ENCODE peak calls at places on chromosome 22, in five cellular contexts. One of them, this sample, is unnamed.

GRCh38 chr22:44753189-44754042 is 1.0 kb downstream of the ARHGAP8 start:
- DNase-seq in stimulated activated naive CD8-positive, alpha-beta T cell treated with anti-CD3 and anti-CD28 coated beads, Interleukin-15, Interleukin-2, amounts not matched to agents 100 U/mL and 50 U/mL, for 24 hours: no peak
- DNase-seq in NCI-H748 treated with DMSO at 0.1 percent for 48 hours: no peak
- DNase-seq in hypothalamus: no peak
- DNase-seq in activated CD8-positive, alpha-beta memory T cell treated with anti-CD3 and anti-CD28 coated beads for 1 hour: no peak
- DNase-seq in this sample: no peak

GRCh38 chr22:35032571-35032970 is 33.4 kb upstream of the ISX start:
- DNase-seq in activated CD8-positive, alpha-beta memory T cell treated with anti-CD3 and anti-CD28 coated beads for 1 hour: no peak
- DNase-seq in NCI-H748 treated with DMSO at 0.1 percent for 48 hours: no peak
- DNase-seq in hypothalamus: no peak
- DNase-seq in stimulated activated naive CD8-positive, alpha-beta T cell treated with anti-CD3 and anti-CD28 coated beads, Interleukin-15, Interleukin-2, amounts not matched to agents 100 U/mL and 50 U/mL, for 24 hours: no peak
- DNase-seq in this sample: no peak

GRCh38 chr22:25068701-25069100 is 116.2 kb downstream of the KIAA1671 start:
- DNase-seq in activated CD8-positive, alpha-beta memory T cell treated with anti-CD3 and anti-CD28 coated beads for 1 hour: no peak
- DNase-seq in hypothalamus: no peak
- DNase-seq in stimulated activated naive CD8-positive, alpha-beta T cell treated with anti-CD3 and anti-CD28 coated beads, Interleukin-15, Interleukin-2, amounts not matched to agents 100 U/mL and 50 U/mL, for 24 hours: peak; percentile 54
- DNase-seq in NCI-H748 treated with DMSO at 0.1 percent for 48 hours: no peak
- DNase-seq in this sample: no peak

GRCh38 chr22:25134028-25134427 is 65.6 kb upstream of the CRYBB3 start:
- DNase-seq in hypothalamus: no peak
- DNase-seq in activated CD8-positive, alpha-beta memory T cell treated with anti-CD3 and anti-CD28 coated beads for 1 hour: no peak
- DNase-seq in stimulated activated naive CD8-positive, alpha-beta T cell treated with anti-CD3 and anti-CD28 coated beads, Interleukin-15, Interleukin-2, amounts not matched to agents 100 U/mL and 50 U/mL, for 24 hours: no peak
- DNase-seq in NCI-H748 treated with DMSO at 0.1 percent for 48 hours: peak; percentile 40
- DNase-seq in this sample: no peak

GRCh38 chr22:37259540-37260029 is 15.5 kb upstream of the RAC2 start:
- DNase-seq in activated CD8-positive, alpha-beta memory T cell treated with anti-CD3 and anti-CD28 coated beads for 1 hour: no peak
- DNase-seq in hypothalamus: no peak
- DNase-seq in NCI-H748 treated with DMSO at 0.1 percent for 48 hours: no peak
- DNase-seq in stimulated activated naive CD8-positive, alpha-beta T cell treated with anti-CD3 and anti-CD28 coated beads, Interleukin-15, Interleukin-2, amounts not matched to agents 100 U/mL and 50 U/mL, for 24 hours: no peak
- DNase-seq in this sample: no peak

GRCh38 chr22:48647606-48648515 is 1179.8 kb downstream of the BRD1 start:
- DNase-seq in activated CD8-positive, alpha-beta memory T cell treated with anti-CD3 and anti-CD28 coated beads for 1 hour: no peak
- DNase-seq in stimulated activated naive CD8-positive, alpha-beta T cell treated with anti-CD3 and anti-CD28 coated beads, Interleukin-15, Interleukin-2, amounts not matched to agents 100 U/mL and 50 U/mL, for 24 hours: no peak
- DNase-seq in NCI-H748 treated with DMSO at 0.1 percent for 48 hours: no peak
- DNase-seq in hypothalamus: no peak
- DNase-seq in this sample: no peak

GRCh38 chr22:42868751-42869251 is 11.7 kb upstream of the ARFGAP3 start:
- DNase-seq in stimulated activated naive CD8-positive, alpha-beta T cell treated with anti-CD3 and anti-CD28 coated beads, Interleukin-15, Interleukin-2, amounts not matched to agents 100 U/mL and 50 U/mL, for 24 hours: no peak
- DNase-seq in NCI-H748 treated with DMSO at 0.1 percent for 48 hours: no peak
- DNase-seq in activated CD8-positive, alpha-beta memory T cell treated with anti-CD3 and anti-CD28 coated beads for 1 hour: no peak
- DNase-seq in hypothalamus: no peak
- DNase-seq in this sample: no peak

GRCh38 chr22:39607093-39607492 is 36.5 kb downstream of the CACNA1I start:
- DNase-seq in hypothalamus: no peak
- DNase-seq in activated CD8-positive, alpha-beta memory T cell treated with anti-CD3 and anti-CD28 coated beads for 1 hour: no peak
- DNase-seq in NCI-H748 treated with DMSO at 0.1 percent for 48 hours: no peak
- DNase-seq in stimulated activated naive CD8-positive, alpha-beta T cell treated with anti-CD3 and anti-CD28 coated beads, Interleukin-15, Interleukin-2, amounts not matched to agents 100 U/mL and 50 U/mL, for 24 hours: no peak
- DNase-seq in this sample: no peak

GRCh38 chr22:47059076-47059475 is 296.6 kb downstream of the TBC1D22A start:
- DNase-seq in NCI-H748 treated with DMSO at 0.1 percent for 48 hours: no peak
- DNase-seq in activated CD8-positive, alpha-beta memory T cell treated with anti-CD3 and anti-CD28 coated beads for 1 hour: no peak
- DNase-seq in hypothalamus: no peak
- DNase-seq in stimulated activated naive CD8-positive, alpha-beta T cell treated with anti-CD3 and anti-CD28 coated beads, Interleukin-15, Interleukin-2, amounts not matched to agents 100 U/mL and 50 U/mL, for 24 hours: no peak
- DNase-seq in this sample: no peak

GRCh38 chr22:46240073-46240472 is 10.0 kb downstream of the CDPF1 start:
- DNase-seq in hypothalamus: no peak
- DNase-seq in activated CD8-positive, alpha-beta memory T cell treated with anti-CD3 and anti-CD28 coated beads for 1 hour: no peak
- DNase-seq in NCI-H748 treated with DMSO at 0.1 percent for 48 hours: no peak
- DNase-seq in stimulated activated naive CD8-positive, alpha-beta T cell treated with anti-CD3 and anti-CD28 coated beads, Interleukin-15, Interleukin-2, amounts not matched to agents 100 U/mL and 50 U/mL, for 24 hours: no peak
- DNase-seq in this sample: no peak

GRCh38 chr22:38346506-38346905 is 29.3 kb upstream of the CSNK1E start:
- DNase-seq in NCI-H748 treated with DMSO at 0.1 percent for 48 hours: no peak
- DNase-seq in stimulated activated naive CD8-positive, alpha-beta T cell treated with anti-CD3 and anti-CD28 coated beads, Interleukin-15, Interleukin-2, amounts not matched to agents 100 U/mL and 50 U/mL, for 24 hours: no peak
- DNase-seq in activated CD8-positive, alpha-beta memory T cell treated with anti-CD3 and anti-CD28 coated beads for 1 hour: no peak
- DNase-seq in hypothalamus: no peak
- DNase-seq in this sample: no peak

GRCh38 chr22:41548830-41549211 is 4.6 kb upstream of the POLR3H start:
- DNase-seq in hypothalamus: no peak
- DNase-seq in NCI-H748 treated with DMSO at 0.1 percent for 48 hours: no peak
- DNase-seq in activated CD8-positive, alpha-beta memory T cell treated with anti-CD3 and anti-CD28 coated beads for 1 hour: no peak
- DNase-seq in stimulated activated naive CD8-positive, alpha-beta T cell treated with anti-CD3 and anti-CD28 coated beads, Interleukin-15, Interleukin-2, amounts not matched to agents 100 U/mL and 50 U/mL, for 24 hours: no peak
- DNase-seq in this sample: no peak

GRCh38 chr22:24444251-24444650 is 16.9 kb downstream of the ADORA2A start:
- DNase-seq in NCI-H748 treated with DMSO at 0.1 percent for 48 hours: no peak
- DNase-seq in activated CD8-positive, alpha-beta memory T cell treated with anti-CD3 and anti-CD28 coated beads for 1 hour: no peak
- DNase-seq in hypothalamus: no peak
- DNase-seq in stimulated activated naive CD8-positive, alpha-beta T cell treated with anti-CD3 and anti-CD28 coated beads, Interleukin-15, Interleukin-2, amounts not matched to agents 100 U/mL and 50 U/mL, for 24 hours: no peak
- DNase-seq in this sample: no peak

GRCh38 chr22:22682807-22683667 is 38.6 kb downstream of the GGTLC2 start:
- DNase-seq in activated CD8-positive, alpha-beta memory T cell treated with anti-CD3 and anti-CD28 coated beads for 1 hour: no peak
- DNase-seq in stimulated activated naive CD8-positive, alpha-beta T cell treated with anti-CD3 and anti-CD28 coated beads, Interleukin-15, Interleukin-2, amounts not matched to agents 100 U/mL and 50 U/mL, for 24 hours: no peak
- DNase-seq in NCI-H748 treated with DMSO at 0.1 percent for 48 hours: no peak
- DNase-seq in hypothalamus: no peak
- DNase-seq in this sample: no peak

GRCh38 chr22:29536411-29536810 is 17.1 kb downstream of the THOC5 start:
- DNase-seq in activated CD8-positive, alpha-beta memory T cell treated with anti-CD3 and anti-CD28 coated beads for 1 hour: no peak
- DNase-seq in stimulated activated naive CD8-positive, alpha-beta T cell treated with anti-CD3 and anti-CD28 coated beads, Interleukin-15, Interleukin-2, amounts not matched to agents 100 U/mL and 50 U/mL, for 24 hours: no peak
- DNase-seq in NCI-H748 treated with DMSO at 0.1 percent for 48 hours: no peak
- DNase-seq in hypothalamus: no peak
- DNase-seq in this sample: no peak

GRCh38 chr22:30026751-30027150 is 53.5 kb upstream of the HORMAD2 start:
- DNase-seq in stimulated activated naive CD8-positive, alpha-beta T cell treated with anti-CD3 and anti-CD28 coated beads, Interleukin-15, Interleukin-2, amounts not matched to agents 100 U/mL and 50 U/mL, for 24 hours: no peak
- DNase-seq in hypothalamus: no peak
- DNase-seq in NCI-H748 treated with DMSO at 0.1 percent for 48 hours: no peak
- DNase-seq in activated CD8-positive, alpha-beta memory T cell treated with anti-CD3 and anti-CD28 coated beads for 1 hour: no peak
- DNase-seq in this sample: no peak

GRCh38 chr22:49783926-49784629 is 43.6 kb downstream of the BRD1 start:
- DNase-seq in hypothalamus: no peak
- DNase-seq in activated CD8-positive, alpha-beta memory T cell treated with anti-CD3 and anti-CD28 coated beads for 1 hour: no peak
- DNase-seq in stimulated activated naive CD8-positive, alpha-beta T cell treated with anti-CD3 and anti-CD28 coated beads, Interleukin-15, Interleukin-2, amounts not matched to agents 100 U/mL and 50 U/mL, for 24 hours: no peak
- DNase-seq in NCI-H748 treated with DMSO at 0.1 percent for 48 hours: no peak
- DNase-seq in this sample: no peak

GRCh38 chr22:42439021-42439420 is 6.8 kb upstream of the NFAM1 start:
- DNase-seq in activated CD8-positive, alpha-beta memory T cell treated with anti-CD3 and anti-CD28 coated beads for 1 hour: no peak
- DNase-seq in NCI-H748 treated with DMSO at 0.1 percent for 48 hours: no peak
- DNase-seq in hypothalamus: no peak
- DNase-seq in stimulated activated naive CD8-positive, alpha-beta T cell treated with anti-CD3 and anti-CD28 coated beads, Interleukin-15, Interleukin-2, amounts not matched to agents 100 U/mL and 50 U/mL, for 24 hours: no peak
- DNase-seq in this sample: no peak

GRCh38 chr22:19329454-19329853 is 37.9 kb upstream of the CLTCL1 start:
- DNase-seq in stimulated activated naive CD8-positive, alpha-beta T cell treated with anti-CD3 and anti-CD28 coated beads, Interleukin-15, Interleukin-2, amounts not matched to agents 100 U/mL and 50 U/mL, for 24 hours: no peak
- DNase-seq in activated CD8-positive, alpha-beta memory T cell treated with anti-CD3 and anti-CD28 coated beads for 1 hour: no peak
- DNase-seq in hypothalamus: no peak
- DNase-seq in NCI-H748 treated with DMSO at 0.1 percent for 48 hours: no peak
- DNase-seq in this sample: no peak

GRCh38 chr22:45413013-45413367 is 409 bp downstream of the SMC1B start:
- DNase-seq in stimulated activated naive CD8-positive, alpha-beta T cell treated with anti-CD3 and anti-CD28 coated beads, Interleukin-15, Interleukin-2, amounts not matched to agents 100 U/mL and 50 U/mL, for 24 hours: no peak
- DNase-seq in NCI-H748 treated with DMSO at 0.1 percent for 48 hours: no peak
- DNase-seq in activated CD8-positive, alpha-beta memory T cell treated with anti-CD3 and anti-CD28 coated beads for 1 hour: no peak
- DNase-seq in hypothalamus: no peak
- DNase-seq in this sample: no peak

GRCh38 chr22:30423296-30423958 is 2.1 kb upstream of the MTFP1 start:
- DNase-seq in stimulated activated naive CD8-positive, alpha-beta T cell treated with anti-CD3 and anti-CD28 coated beads, Interleukin-15, Interleukin-2, amounts not matched to agents 100 U/mL and 50 U/mL, for 24 hours: peak; percentile 77
- DNase-seq in hypothalamus: peak; percentile 94
- DNase-seq in activated CD8-positive, alpha-beta memory T cell treated with anti-CD3 and anti-CD28 coated beads for 1 hour: no peak
- DNase-seq in NCI-H748 treated with DMSO at 0.1 percent for 48 hours: peak; percentile 24
- DNase-seq in this sample: no peak

GRCh38 chr22:44207173-44207980 is 26.7 kb downstream of the PARVG start:
- DNase-seq in hypothalamus: no peak
- DNase-seq in stimulated activated naive CD8-positive, alpha-beta T cell treated with anti-CD3 and anti-CD28 coated beads, Interleukin-15, Interleukin-2, amounts not matched to agents 100 U/mL and 50 U/mL, for 24 hours: no peak
- DNase-seq in NCI-H748 treated with DMSO at 0.1 percent for 48 hours: no peak
- DNase-seq in activated CD8-positive, alpha-beta memory T cell treated with anti-CD3 and anti-CD28 coated beads for 1 hour: no peak
- DNase-seq in this sample: no peak

GRCh38 chr22:26194877-26195276 is 25.6 kb downstream of the SEZ6L start:
- DNase-seq in activated CD8-positive, alpha-beta memory T cell treated with anti-CD3 and anti-CD28 coated beads for 1 hour: no peak
- DNase-seq in stimulated activated naive CD8-positive, alpha-beta T cell treated with anti-CD3 and anti-CD28 coated beads, Interleukin-15, Interleukin-2, amounts not matched to agents 100 U/mL and 50 U/mL, for 24 hours: no peak
- DNase-seq in hypothalamus: no peak
- DNase-seq in NCI-H748 treated with DMSO at 0.1 percent for 48 hours: no peak
- DNase-seq in this sample: no peak

GRCh38 chr22:47041201-47042115 is 279.0 kb downstream of the TBC1D22A start:
- DNase-seq in NCI-H748 treated with DMSO at 0.1 percent for 48 hours: no peak
- DNase-seq in hypothalamus: no peak
- DNase-seq in stimulated activated naive CD8-positive, alpha-beta T cell treated with anti-CD3 and anti-CD28 coated beads, Interleukin-15, Interleukin-2, amounts not matched to agents 100 U/mL and 50 U/mL, for 24 hours: no peak
- DNase-seq in activated CD8-positive, alpha-beta memory T cell treated with anti-CD3 and anti-CD28 coated beads for 1 hour: no peak
- DNase-seq in this sample: no peak

GRCh38 chr22:21657361-21658118 is 8.3 kb upstream of the PPIL2 start:
- DNase-seq in activated CD8-positive, alpha-beta memory T cell treated with anti-CD3 and anti-CD28 coated beads for 1 hour: peak; percentile 66
- DNase-seq in hypothalamus: no peak
- DNase-seq in NCI-H748 treated with DMSO at 0.1 percent for 48 hours: peak; percentile 62
- DNase-seq in stimulated activated naive CD8-positive, alpha-beta T cell treated with anti-CD3 and anti-CD28 coated beads, Interleukin-15, Interleukin-2, amounts not matched to agents 100 U/mL and 50 U/mL, for 24 hours: peak; percentile 89
- DNase-seq in this sample: peak; percentile 90

GRCh38 chr22:35638408-35638807 is 9.8 kb upstream of the APOL6 start:
- DNase-seq in stimulated activated naive CD8-positive, alpha-beta T cell treated with anti-CD3 and anti-CD28 coated beads, Interleukin-15, Interleukin-2, amounts not matched to agents 100 U/mL and 50 U/mL, for 24 hours: no peak
- DNase-seq in activated CD8-positive, alpha-beta memory T cell treated with anti-CD3 and anti-CD28 coated beads for 1 hour: no peak
- DNase-seq in NCI-H748 treated with DMSO at 0.1 percent for 48 hours: no peak
- DNase-seq in hypothalamus: peak; percentile 9
- DNase-seq in this sample: no peak

GRCh38 chr22:45859231-45860161 is 117.5 kb downstream of the WNT7B start:
- DNase-seq in activated CD8-positive, alpha-beta memory T cell treated with anti-CD3 and anti-CD28 coated beads for 1 hour: no peak
- DNase-seq in hypothalamus: no peak
- DNase-seq in stimulated activated naive CD8-positive, alpha-beta T cell treated with anti-CD3 and anti-CD28 coated beads, Interleukin-15, Interleukin-2, amounts not matched to agents 100 U/mL and 50 U/mL, for 24 hours: no peak
- DNase-seq in NCI-H748 treated with DMSO at 0.1 percent for 48 hours: no peak
- DNase-seq in this sample: no peak

GRCh38 chr22:27686534-27686933 is 115.0 kb downstream of the MN1 start:
- DNase-seq in NCI-H748 treated with DMSO at 0.1 percent for 48 hours: no peak
- DNase-seq in activated CD8-positive, alpha-beta memory T cell treated with anti-CD3 and anti-CD28 coated beads for 1 hour: no peak
- DNase-seq in hypothalamus: no peak
- DNase-seq in stimulated activated naive CD8-positive, alpha-beta T cell treated with anti-CD3 and anti-CD28 coated beads, Interleukin-15, Interleukin-2, amounts not matched to agents 100 U/mL and 50 U/mL, for 24 hours: no peak
- DNase-seq in this sample: no peak

GRCh38 chr22:28108851-28109250 is 189.8 kb upstream of the PITPNB start:
- DNase-seq in activated CD8-positive, alpha-beta memory T cell treated with anti-CD3 and anti-CD28 coated beads for 1 hour: no peak
- DNase-seq in NCI-H748 treated with DMSO at 0.1 percent for 48 hours: no peak
- DNase-seq in stimulated activated naive CD8-positive, alpha-beta T cell treated with anti-CD3 and anti-CD28 coated beads, Interleukin-15, Interleukin-2, amounts not matched to agents 100 U/mL and 50 U/mL, for 24 hours: no peak
- DNase-seq in hypothalamus: no peak
- DNase-seq in this sample: no peak

GRCh38 chr22:49659281-49659923 is 168.3 kb downstream of the BRD1 start:
- DNase-seq in activated CD8-positive, alpha-beta memory T cell treated with anti-CD3 and anti-CD28 coated beads for 1 hour: no peak
- DNase-seq in stimulated activated naive CD8-positive, alpha-beta T cell treated with anti-CD3 and anti-CD28 coated beads, Interleukin-15, Interleukin-2, amounts not matched to agents 100 U/mL and 50 U/mL, for 24 hours: no peak
- DNase-seq in NCI-H748 treated with DMSO at 0.1 percent for 48 hours: no peak
- DNase-seq in hypothalamus: no peak
- DNase-seq in this sample: no peak

GRCh38 chr22:36294293-36294620 is 41.3 kb downstream of the APOL1 start:
- DNase-seq in activated CD8-positive, alpha-beta memory T cell treated with anti-CD3 and anti-CD28 coated beads for 1 hour: no peak
- DNase-seq in hypothalamus: no peak
- DNase-seq in stimulated activated naive CD8-positive, alpha-beta T cell treated with anti-CD3 and anti-CD28 coated beads, Interleukin-15, Interleukin-2, amounts not matched to agents 100 U/mL and 50 U/mL, for 24 hours: no peak
- DNase-seq in NCI-H748 treated with DMSO at 0.1 percent for 48 hours: no peak
- DNase-seq in this sample: no peak

GRCh38 chr22:29043906-29044575 is 17.6 kb downstream of the C22orf31 start:
- DNase-seq in NCI-H748 treated with DMSO at 0.1 percent for 48 hours: no peak
- DNase-seq in stimulated activated naive CD8-positive, alpha-beta T cell treated with anti-CD3 and anti-CD28 coated beads, Interleukin-15, Interleukin-2, amounts not matched to agents 100 U/mL and 50 U/mL, for 24 hours: no peak
- DNase-seq in activated CD8-positive, alpha-beta memory T cell treated with anti-CD3 and anti-CD28 coated beads for 1 hour: no peak
- DNase-seq in hypothalamus: no peak
- DNase-seq in this sample: no peak

GRCh38 chr22:36998620-36999351 is 20.5 kb downstream of the TST start:
- DNase-seq in stimulated activated naive CD8-positive, alpha-beta T cell treated with anti-CD3 and anti-CD28 coated beads, Interleukin-15, Interleukin-2, amounts not matched to agents 100 U/mL and 50 U/mL, for 24 hours: no peak
- DNase-seq in activated CD8-positive, alpha-beta memory T cell treated with anti-CD3 and anti-CD28 coated beads for 1 hour: no peak
- DNase-seq in NCI-H748 treated with DMSO at 0.1 percent for 48 hours: no peak
- DNase-seq in hypothalamus: no peak
- DNase-seq in this sample: no peak

GRCh38 chr22:38148252-38148651 is 33.4 kb downstream of the PLA2G6 start:
- DNase-seq in activated CD8-positive, alpha-beta memory T cell treated with anti-CD3 and anti-CD28 coated beads for 1 hour: no peak
- DNase-seq in hypothalamus: no peak
- DNase-seq in stimulated activated naive CD8-positive, alpha-beta T cell treated with anti-CD3 and anti-CD28 coated beads, Interleukin-15, Interleukin-2, amounts not matched to agents 100 U/mL and 50 U/mL, for 24 hours: no peak
- DNase-seq in NCI-H748 treated with DMSO at 0.1 percent for 48 hours: no peak
- DNase-seq in this sample: no peak

GRCh38 chr22:35335936-35336781 is 36.5 kb downstream of the TOM1 start:
- DNase-seq in hypothalamus: no peak
- DNase-seq in NCI-H748 treated with DMSO at 0.1 percent for 48 hours: no peak
- DNase-seq in stimulated activated naive CD8-positive, alpha-beta T cell treated with anti-CD3 and anti-CD28 coated beads, Interleukin-15, Interleukin-2, amounts not matched to agents 100 U/mL and 50 U/mL, for 24 hours: no peak
- DNase-seq in activated CD8-positive, alpha-beta memory T cell treated with anti-CD3 and anti-CD28 coated beads for 1 hour: no peak
- DNase-seq in this sample: no peak

GRCh38 chr22:35900483-35901168 is 128.0 kb downstream of the RBFOX2 start:
- DNase-seq in NCI-H748 treated with DMSO at 0.1 percent for 48 hours: no peak
- DNase-seq in activated CD8-positive, alpha-beta memory T cell treated with anti-CD3 and anti-CD28 coated beads for 1 hour: no peak
- DNase-seq in hypothalamus: no peak
- DNase-seq in stimulated activated naive CD8-positive, alpha-beta T cell treated with anti-CD3 and anti-CD28 coated beads, Interleukin-15, Interleukin-2, amounts not matched to agents 100 U/mL and 50 U/mL, for 24 hours: peak; percentile 7
- DNase-seq in this sample: no peak